ENCODE peak calls at places on chromosomes 7 and 10, in nine cellular contexts. One of them, this sample, is unnamed. For H3K4me1, the result is how much of the 10 kb centered on the place peaks cover.

GRCh38 chr10:29392376-29393021 is 103.6 kb downstream of the LYZL1 start:
- DNase-seq in Karpas-422: peak
- DNase-seq in thyroid gland: peak
- DNase-seq in hepatocyte: peak
- DNase-seq in OCI-LY7: peak
- DNase-seq in tibial artery: no peak
- DNase-seq in adrenal gland: peak
- DNase-seq in naive thymus-derived CD4-positive, alpha-beta T cell: peak
- DNase-seq in SJSA1: peak
- DNase-seq in this sample: no peak

GRCh38 chr10:98846787-98847186 is 388.9 kb downstream of the HPSE2 start:
- DNase-seq in tibial artery: no peak
- DNase-seq in hepatocyte: no peak
- DNase-seq in Karpas-422: no peak
- DNase-seq in SJSA1: no peak
- DNase-seq in thyroid gland: no peak
- DNase-seq in OCI-LY7: no peak
- DNase-seq in naive thymus-derived CD4-positive, alpha-beta T cell: no peak
- DNase-seq in adrenal gland: no peak
- DNase-seq in this sample: no peak

GRCh38 chr10:100043796-100044195 is 34.0 kb upstream of the DNMBP start:
- DNase-seq in hepatocyte: peak
- DNase-seq in tibial artery: peak
- DNase-seq in Karpas-422: no peak
- DNase-seq in thyroid gland: peak
- DNase-seq in adrenal gland: no peak
- DNase-seq in naive thymus-derived CD4-positive, alpha-beta T cell: no peak
- DNase-seq in OCI-LY7: no peak
- DNase-seq in SJSA1: no peak
- DNase-seq in this sample: no peak

GRCh38 chr7:152869041-152869676 is 109.6 kb downstream of the ACTR3B start:
- DNase-seq in OCI-LY7: no peak
- DNase-seq in adrenal gland: no peak
- DNase-seq in naive thymus-derived CD4-positive, alpha-beta T cell: no peak
- DNase-seq in thyroid gland: no peak
- DNase-seq in tibial artery: no peak
- DNase-seq in Karpas-422: no peak
- DNase-seq in SJSA1: no peak
- DNase-seq in hepatocyte: no peak
- DNase-seq in this sample: no peak

GRCh38 chr10:88318803-88319202 is 264.3 kb downstream of the RNLS start:
- DNase-seq in adrenal gland: no peak
- DNase-seq in naive thymus-derived CD4-positive, alpha-beta T cell: no peak
- DNase-seq in SJSA1: no peak
- DNase-seq in tibial artery: no peak
- DNase-seq in thyroid gland: no peak
- DNase-seq in hepatocyte: no peak
- DNase-seq in OCI-LY7: peak
- DNase-seq in Karpas-422: peak
- DNase-seq in this sample: no peak

GRCh38 chr7:8499128-8499527 is 65.7 kb downstream of the NXPH1 start:
- DNase-seq in tibial artery: no peak
- DNase-seq in thyroid gland: no peak
- DNase-seq in OCI-LY7: no peak
- DNase-seq in naive thymus-derived CD4-positive, alpha-beta T cell: no peak
- DNase-seq in adrenal gland: no peak
- DNase-seq in hepatocyte: no peak
- DNase-seq in SJSA1: no peak
- DNase-seq in Karpas-422: no peak
- DNase-seq in this sample: no peak

GRCh38 chr7:106177295-106177690 is 65.2 kb upstream of the SYPL1 start:
- DNase-seq in naive thymus-derived CD4-positive, alpha-beta T cell: no peak
- DNase-seq in Karpas-422: no peak
- DNase-seq in thyroid gland: no peak
- DNase-seq in SJSA1: no peak
- DNase-seq in OCI-LY7: no peak
- DNase-seq in tibial artery: no peak
- DNase-seq in hepatocyte: no peak
- DNase-seq in adrenal gland: no peak
- DNase-seq in this sample: no peak

GRCh38 chr10:79130846-79131245 is 62.1 kb downstream of the ZMIZ1 start:
- DNase-seq in tibial artery: no peak
- DNase-seq in naive thymus-derived CD4-positive, alpha-beta T cell: no peak
- DNase-seq in hepatocyte: no peak
- DNase-seq in thyroid gland: no peak
- DNase-seq in adrenal gland: no peak
- DNase-seq in SJSA1: no peak
- DNase-seq in OCI-LY7: no peak
- DNase-seq in Karpas-422: no peak
- DNase-seq in this sample: no peak

GRCh38 chr7:150993511-150993910 is 2.7 kb downstream of the NOS3 start:
- DNase-seq in SJSA1: no peak
- DNase-seq in adrenal gland: no peak
- DNase-seq in OCI-LY7: no peak
- DNase-seq in thyroid gland: no peak
- DNase-seq in tibial artery: no peak
- DNase-seq in naive thymus-derived CD4-positive, alpha-beta T cell: no peak
- DNase-seq in hepatocyte: no peak
- DNase-seq in Karpas-422: no peak
- DNase-seq in this sample: no peak

GRCh38 chr10:3281911-3282310 is 109.3 kb upstream of the PITRM1 start:
- DNase-seq in Karpas-422: no peak
- DNase-seq in SJSA1: no peak
- DNase-seq in naive thymus-derived CD4-positive, alpha-beta T cell: no peak
- DNase-seq in adrenal gland: no peak
- DNase-seq in hepatocyte: no peak
- DNase-seq in tibial artery: no peak
- DNase-seq in OCI-LY7: no peak
- DNase-seq in thyroid gland: no peak
- DNase-seq in this sample: no peak

GRCh38 chr7:4931932-4932331 is 27.1 kb downstream of the MMD2 start:
- DNase-seq in thyroid gland: no peak
- DNase-seq in Karpas-422: no peak
- DNase-seq in tibial artery: no peak
- DNase-seq in OCI-LY7: no peak
- DNase-seq in naive thymus-derived CD4-positive, alpha-beta T cell: no peak
- DNase-seq in hepatocyte: peak
- DNase-seq in adrenal gland: no peak
- DNase-seq in SJSA1: no peak
- DNase-seq in this sample: no peak

GRCh38 chr10:17643339-17643754 is 604 bp upstream of the STAM start:
- DNase-seq in hepatocyte: peak
- DNase-seq in OCI-LY7: no peak
- DNase-seq in naive thymus-derived CD4-positive, alpha-beta T cell: no peak
- DNase-seq in Karpas-422: no peak
- DNase-seq in thyroid gland: peak
- DNase-seq in adrenal gland: peak
- DNase-seq in tibial artery: peak
- DNase-seq in SJSA1: peak
- DNase-seq in this sample: peak

GRCh38 chr7:17946591-17946990 is 6.3 kb upstream of the SNX13 start:
- DNase-seq in tibial artery: no peak
- DNase-seq in SJSA1: no peak
- DNase-seq in adrenal gland: no peak
- DNase-seq in OCI-LY7: peak
- DNase-seq in naive thymus-derived CD4-positive, alpha-beta T cell: no peak
- DNase-seq in Karpas-422: peak
- DNase-seq in hepatocyte: no peak
- DNase-seq in thyroid gland: no peak
- DNase-seq in this sample: no peak

GRCh38 chr7:17947606-17948005 is 7.3 kb upstream of the SNX13 start:
- DNase-seq in SJSA1: no peak
- DNase-seq in naive thymus-derived CD4-positive, alpha-beta T cell: no peak
- DNase-seq in hepatocyte: no peak
- DNase-seq in adrenal gland: no peak
- DNase-seq in tibial artery: no peak
- DNase-seq in Karpas-422: no peak
- DNase-seq in OCI-LY7: no peak
- DNase-seq in thyroid gland: no peak
- DNase-seq in this sample: no peak

GRCh38 chr7:17948503-17949238 is 8.4 kb upstream of the SNX13 start:
- DNase-seq in adrenal gland: no peak
- DNase-seq in SJSA1: no peak
- DNase-seq in Karpas-422: no peak
- DNase-seq in naive thymus-derived CD4-positive, alpha-beta T cell: no peak
- DNase-seq in hepatocyte: no peak
- DNase-seq in OCI-LY7: no peak
- DNase-seq in tibial artery: no peak
- DNase-seq in thyroid gland: no peak
- DNase-seq in this sample: no peak

GRCh38 chr7:17951745-17952254 is 11.5 kb upstream of the SNX13 start:
- DNase-seq in Karpas-422: no peak
- DNase-seq in adrenal gland: no peak
- DNase-seq in thyroid gland: no peak
- DNase-seq in tibial artery: no peak
- DNase-seq in naive thymus-derived CD4-positive, alpha-beta T cell: no peak
- DNase-seq in hepatocyte: no peak
- DNase-seq in OCI-LY7: no peak
- DNase-seq in SJSA1: no peak
- DNase-seq in this sample: no peak

DNA sequence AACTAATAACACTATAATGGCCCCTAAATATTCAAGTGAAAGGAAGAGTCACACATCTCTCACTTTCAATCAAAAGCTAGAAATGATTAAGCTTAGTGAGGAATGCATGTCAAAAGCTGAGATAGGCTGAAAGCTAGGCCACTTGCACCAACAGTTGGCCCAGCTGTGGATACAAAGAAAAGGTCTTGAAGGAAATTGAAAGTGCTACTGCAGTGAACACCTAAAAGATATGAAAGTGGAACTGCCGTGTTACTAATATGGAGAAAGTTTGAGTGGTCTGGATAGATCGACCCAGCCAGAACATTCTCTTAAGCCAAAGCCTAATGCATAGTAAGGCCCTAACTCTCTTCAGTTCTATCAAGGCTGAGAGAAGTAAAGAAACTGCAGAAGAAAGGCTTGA is 12.1 kb upstream of the SNX13 start:
- DNase-seq in adrenal gland: no peak
- DNase-seq in tibial artery: no peak
- DNase-seq in naive thymus-derived CD4-positive, alpha-beta T cell: no peak
- DNase-seq in hepatocyte: no peak
- DNase-seq in SJSA1: no peak
- DNase-seq in OCI-LY7: peak
- DNase-seq in thyroid gland: no peak
- DNase-seq in Karpas-422: no peak
- DNase-seq in this sample: no peak
- H3K4me3 ChIP-seq in adrenal gland: no peak
- H3K4me3 ChIP-seq in tibial artery: no peak
- H3K4me3 ChIP-seq in naive thymus-derived CD4-positive, alpha-beta T cell: no peak
- H3K4me3 ChIP-seq in hepatocyte: no peak
- H3K4me3 ChIP-seq in SJSA1: no peak
- H3K4me3 ChIP-seq in OCI-LY7: no peak
- H3K4me3 ChIP-seq in thyroid gland: no peak
- H3K4me3 ChIP-seq in Karpas-422: no peak
- H3K4me3 ChIP-seq in this sample: no peak

DNA sequence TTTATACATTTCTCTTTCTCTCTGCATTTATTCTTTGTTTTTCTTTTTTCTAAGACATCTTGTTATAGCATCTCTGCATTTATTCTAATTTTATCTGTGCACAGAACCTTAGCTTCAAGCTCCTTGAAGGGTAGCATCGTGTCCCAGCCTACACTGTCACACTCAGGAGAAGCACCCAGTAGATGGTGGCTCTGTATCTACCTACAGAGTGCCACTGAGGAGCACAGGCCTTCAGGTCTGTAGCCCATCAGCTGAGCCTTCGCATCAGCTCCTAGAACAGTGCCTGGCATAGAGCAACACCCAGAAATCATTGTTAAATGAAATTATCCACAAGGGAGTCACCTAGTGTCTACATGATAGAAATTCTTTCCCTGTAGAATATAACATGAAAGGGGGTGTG is 203.0 kb upstream of the KLF14 start:
- DNase-seq in thyroid gland: no peak
- DNase-seq in naive thymus-derived CD4-positive, alpha-beta T cell: no peak
- DNase-seq in adrenal gland: no peak
- DNase-seq in Karpas-422: no peak
- DNase-seq in SJSA1: no peak
- DNase-seq in tibial artery: no peak
- DNase-seq in OCI-LY7: no peak
- DNase-seq in hepatocyte: no peak
- DNase-seq in this sample: no peak
- H3K4me1 ChIP-seq in thyroid gland: half or more
- H3K4me1 ChIP-seq in naive thymus-derived CD4-positive, alpha-beta T cell: under half
- H3K4me1 ChIP-seq in adrenal gland: under half
- H3K4me1 ChIP-seq in Karpas-422: under half
- H3K4me1 ChIP-seq in SJSA1: under half
- H3K4me1 ChIP-seq in tibial artery: under half
- H3K4me1 ChIP-seq in OCI-LY7: under half
- H3K4me1 ChIP-seq in hepatocyte: under half
- H3K4me1 ChIP-seq in this sample: under half

DNA sequence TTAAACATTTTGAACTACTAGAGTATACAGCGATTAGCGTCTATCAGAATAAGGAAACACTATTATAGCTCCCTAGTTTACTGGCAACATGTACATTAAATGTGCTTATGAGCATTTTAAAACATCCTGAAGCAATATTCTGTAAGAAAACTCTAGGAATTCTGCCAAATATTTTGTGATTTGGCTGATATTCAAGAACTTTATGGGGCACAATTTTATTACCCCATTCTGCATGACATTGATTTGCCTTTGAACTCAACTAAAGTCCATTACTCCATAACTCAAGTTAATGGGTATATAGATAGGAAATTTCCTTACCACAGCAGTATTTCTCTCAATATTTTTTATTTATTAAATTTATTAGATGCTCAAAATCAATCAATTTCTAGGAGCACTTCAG is 369.9 kb upstream of the KCND2 start:
- DNase-seq in adrenal gland: no peak
- DNase-seq in hepatocyte: no peak
- DNase-seq in naive thymus-derived CD4-positive, alpha-beta T cell: no peak
- DNase-seq in thyroid gland: no peak
- DNase-seq in tibial artery: no peak
- DNase-seq in SJSA1: no peak
- DNase-seq in Karpas-422: no peak
- DNase-seq in OCI-LY7: no peak
- DNase-seq in this sample: no peak
- H3K4me3 ChIP-seq in adrenal gland: no peak
- H3K4me3 ChIP-seq in hepatocyte: no peak
- H3K4me3 ChIP-seq in naive thymus-derived CD4-positive, alpha-beta T cell: no peak
- H3K4me3 ChIP-seq in thyroid gland: no peak
- H3K4me3 ChIP-seq in tibial artery: no peak
- H3K4me3 ChIP-seq in SJSA1: no peak
- H3K4me3 ChIP-seq in Karpas-422: no peak
- H3K4me3 ChIP-seq in OCI-LY7: no peak
- H3K4me3 ChIP-seq in this sample: no peak

DNA sequence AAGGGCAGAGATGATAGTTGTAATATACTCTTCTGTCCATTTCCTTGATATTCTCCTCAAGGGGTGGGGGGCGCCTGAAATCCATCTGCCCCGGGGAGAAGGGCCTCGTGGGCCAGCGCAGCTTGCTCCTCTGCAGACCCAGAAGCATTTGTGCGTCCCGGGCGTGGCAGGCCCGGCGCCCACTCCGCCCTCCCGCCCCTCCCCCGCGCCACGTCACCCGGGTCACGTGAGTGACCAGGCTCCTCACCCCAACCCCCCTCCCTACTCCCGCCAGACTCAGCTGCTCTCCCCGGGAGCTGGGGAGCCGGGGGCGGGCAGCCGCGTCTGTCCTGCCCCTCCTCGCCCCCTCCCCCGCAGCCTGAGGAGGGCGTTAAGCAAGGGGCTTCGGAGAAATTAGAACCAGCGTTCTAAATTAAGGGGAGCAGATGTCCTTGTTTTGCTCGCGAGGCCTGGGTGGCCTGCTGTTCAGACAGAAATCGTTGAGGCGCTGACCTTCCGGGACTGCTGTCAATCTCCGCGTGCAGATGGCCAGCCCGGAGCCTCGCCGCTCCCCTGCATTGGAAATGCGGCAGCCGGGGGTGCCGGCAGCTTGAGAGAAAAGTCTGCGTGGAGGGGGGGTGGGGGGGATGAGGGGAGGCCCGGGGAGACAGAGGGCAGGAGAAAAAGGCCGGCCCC is 102.1 kb upstream of the ZNF438 start:
- DNase-seq in OCI-LY7: peak
- DNase-seq in naive thymus-derived CD4-positive, alpha-beta T cell: peak
- DNase-seq in Karpas-422: peak
- DNase-seq in adrenal gland: peak
- DNase-seq in thyroid gland: peak
- DNase-seq in tibial artery: peak
- DNase-seq in SJSA1: peak
- DNase-seq in hepatocyte: peak
- DNase-seq in this sample: peak
- H3K4me1 ChIP-seq in OCI-LY7: under half
- H3K4me1 ChIP-seq in naive thymus-derived CD4-positive, alpha-beta T cell: under half
- H3K4me1 ChIP-seq in Karpas-422: under half
- H3K4me1 ChIP-seq in adrenal gland: under half
- H3K4me1 ChIP-seq in thyroid gland: under half
- H3K4me1 ChIP-seq in tibial artery: under half
- H3K4me1 ChIP-seq in SJSA1: half or more
- H3K4me1 ChIP-seq in hepatocyte: under half
- H3K4me1 ChIP-seq in this sample: under half

This sample was measured in Peyer's patch.